ENCODE peak calls at places on chromosome 9, in six cellular contexts. I is left ventricle myocardium superior; H is effector CD4-positive, alpha-beta T cell; B is CD8-positive, alpha-beta memory T cell; Q is H9; C is breast epithelium. J is an unnamed sample.
A peak's percentile ranks its signal among the peaks of the same experiment; 100 is the strongest.

GRCh38 chr9:134204991-134205578 is 40.7 kb upstream of the RNU6ATAC start:
- DNase-seq in B (no peak), I (peak; percentile 36), Q (no peak), H (no peak), C (no peak), J (no peak)

GRCh38 chr9:97128919-97129318 is 90.0 kb upstream of the CTSV start:
- DNase-seq in Q (no peak), C (no peak), I (no peak), H (no peak), B (no peak), J (no peak)

GRCh38 chr9:124908098-124908497 is 32.8 kb downstream of the GOLGA1 start:
- DNase-seq in H (no peak), B (no peak), I (no peak), Q (no peak), C (no peak), J (no peak)

GRCh38 chr9:89743576-89744254 is 138.9 kb downstream of the GADD45G start:
- DNase-seq in C (peak; percentile 50), H (peak; percentile 16), B (peak; percentile 82), Q (peak; percentile 76), I (no peak), J (peak; percentile 48)

GRCh38 chr9:128568470-128569083 is 16.2 kb downstream of the SPTAN1 start:
- DNase-seq in H (no peak), Q (no peak), B (no peak), I (no peak), C (no peak), J (no peak)

GRCh38 chr9:35798658-35799366 is 7.4 kb downstream of the NPR2 start:
- DNase-seq in C (peak; percentile 40), B (no peak), Q (no peak), H (no peak), I (no peak), J (no peak)

GRCh38 chr9:98908897-98909634 is 34.6 kb upstream of the COL15A1 start:
- DNase-seq in Q (no peak), I (no peak), C (no peak), B (no peak), H (no peak), J (no peak)

GRCh38 chr9:17453751-17454150 is 125.1 kb upstream of the SH3GL2 start:
- DNase-seq in C (no peak), H (no peak), Q (no peak), B (no peak), I (no peak), J (no peak)

GRCh38 chr9:127545196-127546124 is 66.6 kb upstream of the STXBP1 start:
- DNase-seq in Q (no peak), C (peak; percentile 92), B (no peak), I (peak; percentile 47), H (no peak), J (no peak)

GRCh38 chr9:133331221-133331620 is 4.8 kb downstream of the SURF6 start:
- DNase-seq in H (no peak), Q (peak; percentile 26), B (no peak), I (no peak), C (no peak), J (no peak)

GRCh38 chr9:133960568-133961129 is 31.5 kb downstream of the VAV2 start:
- DNase-seq in B (no peak), H (no peak), C (no peak), Q (no peak), I (peak; percentile 52), J (peak; percentile 4)

GRCh38 chr9:122180633-122181032 is 20.9 kb downstream of the MORN5 start:
- DNase-seq in Q (no peak), H (no peak), I (no peak), B (no peak), C (no peak), J (no peak)

GRCh38 chr9:12996971-12997370 is 222.2 kb downstream of the LURAP1L start:
- DNase-seq in Q (no peak), B (no peak), H (no peak), I (no peak), C (no peak), J (no peak)

GRCh38 chr9:133772581-133772980 is 34.4 kb upstream of the SARDH start:
- DNase-seq in I (no peak), C (no peak), B (no peak), Q (no peak), H (no peak), J (no peak)

GRCh38 chr9:134932171-134932570 is 14.5 kb upstream of the FCN1 start:
- DNase-seq in I (no peak), Q (no peak), C (no peak), B (no peak), H (no peak), J (no peak)

GRCh38 chr9:134231330-134231745 is 67.0 kb upstream of the RNU6ATAC start:
- DNase-seq in B (no peak), Q (no peak), I (peak; percentile 58), C (no peak), H (no peak), J (peak; percentile 4)

GRCh38 chr9:37936965-37937364 is 33.0 kb upstream of the SLC25A51 start:
- DNase-seq in H (no peak), I (peak; percentile 51), Q (no peak), B (no peak), C (no peak), J (no peak)

GRCh38 chr9:105978336-105978735 is 284.0 kb downstream of the TMEM38B start:
- DNase-seq in B (no peak), I (no peak), Q (no peak), H (no peak), C (no peak), J (no peak)